ENCODE peak calls at places on chromosomes 16 and 17, in four cellular contexts. One of them, this sample, is unnamed. For H3K4me1, the result is how much of the 10 kb centered on the place peaks cover.

GRCh38 chr17:4204676-4205075 is 59.1 kb downstream of the ANKFY1 start:
- DNase-seq in heart left ventricle: peak
- DNase-seq in A549: no peak
- DNase-seq in CD4-positive, CD25-positive, alpha-beta regulatory T cell: no peak
- DNase-seq in this sample: no peak

GRCh38 chr17:7627250-7628121 is at the start of gene SAT2:
- DNase-seq in A549: peak
- DNase-seq in CD4-positive, CD25-positive, alpha-beta regulatory T cell: peak
- DNase-seq in heart left ventricle: peak
- DNase-seq in this sample: peak

GRCh38 chr16:85234310-85235235 is 122.3 kb upstream of the CIBAR2 start:
- DNase-seq in heart left ventricle: peak
- DNase-seq in A549: peak
- DNase-seq in CD4-positive, CD25-positive, alpha-beta regulatory T cell: no peak
- DNase-seq in this sample: no peak

GRCh38 chr17:249236-249993 is 68.0 kb upstream of the DOC2B start:
- DNase-seq in CD4-positive, CD25-positive, alpha-beta regulatory T cell: no peak
- DNase-seq in heart left ventricle: peak
- DNase-seq in A549: no peak
- DNase-seq in this sample: no peak

GRCh38 chr17:77834170-77835115 is 124.1 kb upstream of the TNRC6C start:
- DNase-seq in A549: peak
- DNase-seq in CD4-positive, CD25-positive, alpha-beta regulatory T cell: peak
- DNase-seq in heart left ventricle: peak
- DNase-seq in this sample: no peak

GRCh38 chr16:85138073-85138824 is 26.0 kb upstream of the CIBAR2 start:
- DNase-seq in A549: no peak
- DNase-seq in heart left ventricle: no peak
- DNase-seq in CD4-positive, CD25-positive, alpha-beta regulatory T cell: no peak
- DNase-seq in this sample: no peak

GRCh38 chr16:73311857-73312723 is 264.2 kb upstream of the ZFHX3 start:
- DNase-seq in heart left ventricle: no peak
- DNase-seq in A549: no peak
- DNase-seq in CD4-positive, CD25-positive, alpha-beta regulatory T cell: no peak
- DNase-seq in this sample: no peak

GRCh38 chr17:79454826-79455225 is 156.0 kb downstream of the RBFOX3 start:
- DNase-seq in heart left ventricle: no peak
- DNase-seq in CD4-positive, CD25-positive, alpha-beta regulatory T cell: no peak
- DNase-seq in A549: no peak
- DNase-seq in this sample: no peak

GRCh38 chr16:12459401-12459791 is 344.3 kb downstream of the CPPED1 start:
- DNase-seq in CD4-positive, CD25-positive, alpha-beta regulatory T cell: peak
- DNase-seq in heart left ventricle: peak
- DNase-seq in A549: no peak
- DNase-seq in this sample: no peak

GRCh38 chr16:15777533-15778203 is 79.2 kb downstream of the MYH11 start:
- DNase-seq in CD4-positive, CD25-positive, alpha-beta regulatory T cell: peak
- DNase-seq in A549: peak
- DNase-seq in heart left ventricle: no peak
- DNase-seq in this sample: no peak

GRCh38 chr16:29848420-29849297 is 14.4 kb downstream of the CDIPT start:
- DNase-seq in heart left ventricle: peak
- DNase-seq in CD4-positive, CD25-positive, alpha-beta regulatory T cell: peak
- DNase-seq in A549: peak
- DNase-seq in this sample: peak

GRCh38 chr16:4649744-4650442 is 25.3 kb downstream of the MGRN1 start:
- DNase-seq in A549: no peak
- DNase-seq in CD4-positive, CD25-positive, alpha-beta regulatory T cell: peak
- DNase-seq in heart left ventricle: no peak
- DNase-seq in this sample: no peak

GRCh38 chr17:76462556-76463290 is 4.7 kb upstream of the AANAT start:
- DNase-seq in CD4-positive, CD25-positive, alpha-beta regulatory T cell: no peak
- DNase-seq in heart left ventricle: no peak
- DNase-seq in A549: no peak
- DNase-seq in this sample: no peak

GRCh38 chr17:76458580-76459490 is 5.9 kb upstream of the UBE2O start:
- DNase-seq in A549: peak
- DNase-seq in heart left ventricle: peak
- DNase-seq in CD4-positive, CD25-positive, alpha-beta regulatory T cell: peak
- DNase-seq in this sample: no peak

GRCh38 chr17:76461765-76462555 is 5.4 kb upstream of the AANAT start:
- DNase-seq in A549: no peak
- DNase-seq in heart left ventricle: no peak
- DNase-seq in CD4-positive, CD25-positive, alpha-beta regulatory T cell: no peak
- DNase-seq in this sample: no peak

GRCh38 chr17:76459674-76460073 is 6.7 kb upstream of the UBE2O start:
- DNase-seq in CD4-positive, CD25-positive, alpha-beta regulatory T cell: no peak
- DNase-seq in A549: no peak
- DNase-seq in heart left ventricle: no peak
- DNase-seq in this sample: no peak
- H3K4me1 ChIP-seq in CD4-positive, CD25-positive, alpha-beta regulatory T cell: under half
- H3K4me1 ChIP-seq in A549: under half
- H3K4me1 ChIP-seq in heart left ventricle: under half
- H3K4me1 ChIP-seq in this sample: under half

DNA sequence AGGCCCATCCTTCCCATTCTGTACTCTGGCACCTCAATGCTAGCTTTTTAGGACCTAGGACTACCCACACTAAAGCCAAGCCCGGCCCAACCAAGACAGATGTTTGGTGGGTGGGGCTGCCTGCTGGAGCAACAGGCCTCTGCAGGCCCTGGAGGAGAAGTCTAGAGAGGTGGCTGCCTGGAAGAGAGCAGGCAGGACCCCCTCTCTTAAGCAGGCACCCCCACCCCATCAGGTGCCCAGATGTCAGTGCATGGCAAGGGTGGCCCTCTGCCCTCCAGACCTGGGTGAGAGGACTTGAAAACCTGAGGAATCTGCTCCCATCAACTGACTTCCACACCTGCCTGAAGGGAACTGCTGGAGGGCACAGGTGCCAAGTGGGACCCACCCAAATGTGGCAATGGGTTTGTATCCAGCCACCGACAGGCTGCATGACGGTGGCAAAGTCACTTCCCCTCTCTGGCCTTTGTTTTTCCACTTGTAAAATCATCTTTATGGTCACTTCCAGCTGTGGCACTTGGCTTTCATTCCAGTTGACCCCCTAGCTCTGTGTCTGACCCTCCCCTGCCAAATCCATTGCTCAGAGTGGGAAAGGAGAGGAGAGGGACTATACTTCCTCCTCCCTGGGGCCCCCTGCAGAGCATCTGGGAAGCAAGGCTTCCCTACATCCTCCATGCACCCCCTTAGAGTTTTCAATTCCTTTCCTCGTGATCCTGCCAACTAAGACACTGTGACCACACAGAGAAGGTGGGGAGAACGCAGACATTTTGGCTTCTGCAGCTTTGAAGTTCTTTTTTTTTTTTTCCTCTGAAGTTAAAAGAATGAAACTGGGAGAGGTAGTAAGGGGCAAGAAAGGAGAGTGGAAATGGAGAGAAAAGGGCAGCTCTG is 1.6 kb upstream of the STAT5A start:
- DNase-seq in A549: no peak
- DNase-seq in heart left ventricle: no peak
- DNase-seq in CD4-positive, CD25-positive, alpha-beta regulatory T cell: no peak
- DNase-seq in this sample: no peak
- H3K4me3 ChIP-seq in A549: no peak
- H3K4me3 ChIP-seq in heart left ventricle: peak
- H3K4me3 ChIP-seq in CD4-positive, CD25-positive, alpha-beta regulatory T cell: peak
- H3K4me3 ChIP-seq in this sample: peak

GRCh38 chr17:55269894-55270293 is 5.1 kb downstream of the HLF start:
- DNase-seq in CD4-positive, CD25-positive, alpha-beta regulatory T cell: no peak
- DNase-seq in heart left ventricle: no peak
- DNase-seq in A549: no peak
- DNase-seq in this sample: no peak
- H3K4me1 ChIP-seq in CD4-positive, CD25-positive, alpha-beta regulatory T cell: under half
- H3K4me1 ChIP-seq in heart left ventricle: under half
- H3K4me1 ChIP-seq in A549: under half
- H3K4me1 ChIP-seq in this sample: under half

GRCh38 chr16:81652798-81653505 is 126.1 kb upstream of the PLCG2 start:
- DNase-seq in CD4-positive, CD25-positive, alpha-beta regulatory T cell: no peak
- DNase-seq in A549: no peak
- DNase-seq in heart left ventricle: no peak
- DNase-seq in this sample: no peak
- H3K4me3 ChIP-seq in CD4-positive, CD25-positive, alpha-beta regulatory T cell: no peak
- H3K4me3 ChIP-seq in A549: no peak
- H3K4me3 ChIP-seq in heart left ventricle: no peak
- H3K4me3 ChIP-seq in this sample: no peak

This sample was measured in CD8-positive, alpha-beta memory T cell.